ENCODE peak calls at places on chromosomes 1 and 21, in four cellular contexts. O is kidney, G is cardiac fibroblast, J is OCI-LY7. Q is an unnamed sample.

GRCh38 chr1:106924360-106924759 is 132.1 kb upstream of the PRMT6 start:
- DNase-seq in O (peak; percentile 20), G (no peak), J (no peak), Q (no peak)

GRCh38 chr1:201795066-201795465 is 33.9 kb upstream of the IPO9 start:
- DNase-seq in O (no peak), G (peak; percentile 50), J (peak; percentile 26), Q (no peak)

GRCh38 chr1:245091818-245092637 is 62.8 kb upstream of the KIF26B start:
- DNase-seq in O (peak; percentile 76), G (peak; percentile 98), J (no peak), Q (no peak)

GRCh38 chr1:1597275-1597930 is 2.5 kb downstream of the FNDC10 start:
- DNase-seq in O (no peak), G (peak; percentile 16), J (peak; percentile 43), Q (peak; percentile 52)

GRCh38 chr1:53376041-53376461 is 48.2 kb upstream of the LRP8 start:
- DNase-seq in O (peak; percentile 64), G (no peak), J (no peak), Q (no peak)

GRCh38 chr1:36128126-36128904 is 3.3 kb upstream of the COL8A2 start:
- DNase-seq in O (no peak), G (peak; percentile 43), J (no peak), Q (no peak)

GRCh38 chr1:246219508-246220030 is 287.5 kb downstream of the SMYD3 start:
- DNase-seq in O (peak; percentile 57), G (peak; percentile 22), J (no peak), Q (peak; percentile 5)

GRCh38 chr1:224057461-224058199 is 56.3 kb upstream of the FBXO28 start:
- DNase-seq in O (no peak), G (no peak), J (no peak), Q (no peak)

GRCh38 chr1:27535386-27535785 is 45.4 kb upstream of the WASF2 start:
- DNase-seq in O (no peak), G (no peak), J (no peak), Q (no peak)

GRCh38 chr1:235357485-235358378 is 9.5 kb upstream of the TBCE start:
- DNase-seq in O (no peak), G (no peak), J (no peak), Q (no peak)

GRCh38 chr1:168783831-168784230 is 54.8 kb upstream of the DPT start:
- DNase-seq in O (no peak), G (peak; percentile 28), J (no peak), Q (no peak)

GRCh38 chr1:33714421-33714820 is 149.5 kb upstream of the HMGB4 start:
- DNase-seq in O (no peak), G (no peak), J (no peak), Q (no peak)

GRCh38 chr21:44845418-44846200 is 27.7 kb upstream of the SUMO3 start:
- DNase-seq in O (peak; percentile 91), G (peak; percentile 60), J (peak; percentile 21), Q (peak; percentile 75)

GRCh38 chr21:37659874-37660273 is 256.4 kb downstream of the KCNJ6 start:
- DNase-seq in O (no peak), G (no peak), J (no peak), Q (no peak)

GRCh38 chr1:15731735-15732685 is 4.0 kb upstream of the SLC25A34 start:
- DNase-seq in O (no peak), G (no peak), J (no peak), Q (no peak)

GRCh38 chr1:28642847-28643635 is at the start of gene TAF12:
- DNase-seq in O (peak; percentile 97), G (peak; percentile 95), J (peak; percentile 98), Q (peak; percentile 91)

GRCh38 chr1:23103001-23103879 is 65.4 kb downstream of the LUZP1 start:
- DNase-seq in O (no peak), G (peak; percentile 74), J (peak; percentile 36), Q (peak; percentile 67)

GRCh38 chr21:42672699-42673458 is 19.5 kb downstream of the PDE9A start:
- DNase-seq in O (no peak), G (peak; percentile 9), J (no peak), Q (no peak)

GRCh38 chr1:196407358-196408041 is 200.7 kb downstream of the KCNT2 start:
- DNase-seq in O (no peak), G (peak; percentile 41), J (no peak), Q (no peak)

GRCh38 chr1:229360417-229360816 is 17.6 kb upstream of the CCSAP start:
- DNase-seq in O (no peak), G (no peak), J (no peak), Q (no peak)

GRCh38 chr1:156923565-156924477 is 3.4 kb downstream of the LRRC71 start:
- DNase-seq in O (peak; percentile 76), G (no peak), J (no peak), Q (no peak)

GRCh38 chr1:76635784-76636183 is 231.5 kb upstream of the ST6GALNAC5 start:
- DNase-seq in O (no peak), G (no peak), J (no peak), Q (no peak)

GRCh38 chr1:53982034-53982761 is 35.8 kb downstream of the LDLRAD1 start:
- DNase-seq in O (peak; percentile 79), G (peak; percentile 40), J (no peak), Q (no peak)

GRCh38 chr1:192516776-192517297 is 58.7 kb upstream of the RGS1 start:
- DNase-seq in O (no peak), G (no peak), J (peak; percentile 89), Q (peak; percentile 77)

GRCh38 chr1:198763298-198763714 is 124.5 kb downstream of the PTPRC start:
- DNase-seq in O (no peak), G (peak; percentile 46), J (no peak), Q (no peak)

GRCh38 chr1:78333426-78334012 is 157.3 kb upstream of the PTGFR start:
- DNase-seq in O (no peak), G (peak; percentile 79), J (peak; percentile 19), Q (peak; percentile 2)

GRCh38 chr1:161987303-161987702 is 36.4 kb downstream of the OLFML2B start:
- DNase-seq in O (no peak), G (no peak), J (no peak), Q (no peak)

GRCh38 chr1:161988413-161988812 is 35.3 kb downstream of the OLFML2B start:
- DNase-seq in O (no peak), G (no peak), J (no peak), Q (no peak)

GRCh38 chr1:161987872-161988271 is 35.8 kb downstream of the OLFML2B start:
- DNase-seq in O (no peak), G (no peak), J (no peak), Q (no peak)

GRCh38 chr1:161989801-161990200 is 33.9 kb downstream of the OLFML2B start:
- DNase-seq in O (no peak), G (no peak), J (no peak), Q (no peak)

DNA sequence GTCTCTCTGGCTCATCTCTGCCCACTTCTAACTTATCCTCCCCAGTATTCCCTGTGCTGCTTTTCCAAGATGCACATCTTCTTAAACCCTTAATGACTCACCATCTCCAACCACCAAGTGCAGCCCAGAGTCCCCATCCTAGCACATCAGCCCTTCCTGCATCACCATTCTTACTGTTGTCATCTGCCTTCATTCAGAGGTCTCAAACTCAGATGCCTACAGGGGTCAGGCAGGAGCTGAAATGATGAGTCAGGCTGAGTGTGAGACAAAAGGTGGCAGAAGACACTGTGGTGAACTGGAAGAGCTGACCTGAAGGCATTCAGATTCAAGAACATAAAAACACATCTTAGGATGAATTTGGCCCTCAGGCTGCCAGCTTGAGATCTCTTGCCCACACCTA is 34.6 kb downstream of the OLFML2B start:
- DNase-seq in O (no peak), G (peak; percentile 16), J (no peak), Q (no peak)
- TF ChIP-seq CTCF in O (no peak), G (no peak), J (no peak), Q (no peak)

DNA sequence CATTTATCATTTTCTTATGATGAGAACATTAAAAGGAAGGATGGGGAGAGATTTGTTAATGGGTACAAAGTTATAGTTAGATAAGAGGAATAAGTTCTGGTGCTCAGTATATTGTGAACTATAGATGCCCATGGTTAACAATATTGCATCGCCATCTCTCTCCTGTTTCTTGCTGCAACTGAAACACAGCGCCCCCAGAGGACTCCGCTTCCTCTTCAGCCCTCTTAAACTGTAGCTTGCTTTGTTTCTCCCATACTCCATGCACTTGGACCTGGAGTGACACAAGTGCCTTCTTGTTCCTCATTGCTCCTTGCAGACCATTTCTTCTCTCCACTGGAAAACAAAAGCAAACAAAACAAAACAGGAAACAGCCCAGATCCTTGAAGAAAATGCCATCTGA is 70.1 kb upstream of the NTPCR start:
- DNase-seq in O (no peak), G (peak; percentile 49), J (peak; percentile 24), Q (peak; percentile 37)
- TF ChIP-seq CTCF in O (peak; percentile 15), G (peak; percentile 59), J (peak; percentile 76), Q (peak; percentile 44)

GRCh38 chr1:48823161-48823560 is 46.5 kb upstream of the BEND5 start:
- DNase-seq in O (peak; percentile 63), G (no peak), J (no peak), Q (no peak)
- TF ChIP-seq CTCF in O (no peak), G (no peak), J (no peak), Q (no peak)

DNA sequence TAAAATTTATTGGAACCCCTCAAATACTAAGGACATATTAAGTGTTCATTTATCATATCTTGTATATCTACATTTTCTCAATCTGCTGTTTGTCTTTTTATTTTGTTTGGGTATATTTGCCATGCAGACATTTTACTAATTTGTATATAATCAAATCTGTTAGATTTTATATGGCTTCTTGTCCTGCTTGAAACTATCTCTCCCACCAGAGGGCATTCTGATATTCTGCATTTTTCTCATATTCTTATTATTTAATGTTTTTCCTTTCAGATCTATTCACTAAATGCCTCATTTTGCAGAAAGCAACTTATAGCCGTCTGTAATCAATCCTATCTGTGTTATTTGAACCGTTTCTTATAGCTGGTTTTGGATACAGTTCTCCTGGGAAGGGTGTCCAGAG is 745.5 kb downstream of the LRRIQ3 start:
- DNase-seq in O (no peak), G (no peak), J (no peak), Q (no peak)
- TF ChIP-seq CTCF in O (no peak), G (no peak), J (peak; percentile 26), Q (no peak)

DNA sequence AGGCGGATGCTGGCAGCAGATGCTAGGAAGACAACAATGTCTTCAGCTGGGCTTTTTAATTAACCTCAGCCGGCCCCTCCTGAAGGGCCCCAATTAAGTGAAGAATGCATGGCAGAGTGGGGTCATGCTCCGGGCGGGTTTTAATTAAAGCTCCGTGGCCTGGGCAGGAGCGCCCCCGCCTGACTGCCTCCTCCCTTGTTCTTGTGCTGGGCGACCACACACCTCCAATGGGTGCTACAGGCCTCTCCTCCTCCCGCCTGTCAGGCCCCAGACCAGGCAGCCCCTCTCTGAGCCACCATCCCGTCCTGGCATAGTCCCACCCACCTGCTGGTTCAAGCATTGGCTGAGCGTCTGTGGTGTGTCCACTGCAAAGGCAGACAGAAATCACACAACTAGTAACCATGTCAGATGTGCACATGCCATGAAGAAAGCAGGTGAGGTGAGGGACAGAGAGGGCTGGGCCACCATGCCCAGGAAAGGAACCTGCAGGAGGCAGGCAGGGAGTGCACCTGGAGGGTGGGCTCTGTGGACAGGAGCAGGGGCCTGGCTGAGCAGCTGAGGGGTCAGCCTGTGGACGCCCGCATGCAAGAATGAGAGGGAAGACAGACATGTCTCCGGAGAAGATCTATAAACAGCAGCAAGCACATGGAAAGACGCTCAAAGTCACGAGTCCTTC is 8.5 kb upstream of the ARF1 start:
- DNase-seq in O (no peak), G (peak; percentile 27), J (peak; percentile 40), Q (peak; percentile 46)
- TF ChIP-seq CTCF in O (peak; percentile 14), G (peak; percentile 37), J (peak; percentile 61), Q (no peak)

DNA sequence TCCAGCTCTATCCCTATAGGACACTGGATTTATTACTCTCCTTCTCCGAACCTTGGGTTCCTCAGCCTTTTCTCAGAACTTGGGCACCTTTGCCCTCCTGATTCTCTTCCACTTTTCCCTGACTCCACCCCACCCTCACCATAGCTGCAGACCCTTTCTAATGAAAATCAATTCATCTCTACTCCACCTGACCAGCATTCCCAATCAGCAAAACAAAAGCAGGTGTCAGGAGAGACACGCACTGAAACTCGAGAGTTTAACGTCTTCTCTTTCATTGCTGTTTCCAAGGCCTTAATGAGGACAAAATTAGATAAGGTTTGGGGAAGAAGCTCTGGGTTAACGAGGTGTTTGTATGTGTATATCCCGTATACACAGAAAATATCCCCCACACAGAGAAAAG is 208.8 kb downstream of the PLPP3 start:
- DNase-seq in O (no peak), G (no peak), J (no peak), Q (no peak)
- TF ChIP-seq CTCF in O (no peak), G (no peak), J (no peak), Q (no peak)